ENCODE peak calls at places on chromosomes 6 and 20, in six cellular contexts. H is WTC11, G is nephron progenitor cell, Q is epithelial cell of esophagus, F is endothelial cell, Y is IMR-90. U is an unnamed sample.

GRCh38 chr20:44886276-44886671 is 769 bp downstream of the YWHAB start:
- DNase-seq in F (no peak), Q (no peak), G (no peak), H (no peak), Y (no peak), U (no peak)

GRCh38 chr20:50313223-50313820 is 122.7 kb downstream of the CEBPB start:
- DNase-seq in Y (peak), F (no peak), H (no peak), Q (peak), G (no peak), U (peak)

GRCh38 chr6:44289726-44290125 is 19.5 kb downstream of the TMEM151B start:
- DNase-seq in H (no peak), G (no peak), F (no peak), Q (no peak), Y (no peak), U (no peak)

GRCh38 chr6:132369526-132369925 is 31.7 kb downstream of the MOXD1 start:
- DNase-seq in G (no peak), H (no peak), Q (peak), Y (peak), F (no peak), U (peak)

GRCh38 chr6:53455678-53456077 is 89.2 kb downstream of the GCLC start:
- DNase-seq in F (no peak), Q (no peak), H (no peak), Y (no peak), G (no peak), U (no peak)

GRCh38 chr6:88855521-88856152 is 107.8 kb downstream of the RNGTT start:
- DNase-seq in Y (peak), F (no peak), H (no peak), Q (no peak), G (no peak), U (no peak)

GRCh38 chr20:58743076-58743566 is 50.5 kb downstream of the NPEPL1 start:
- DNase-seq in Q (no peak), Y (no peak), F (no peak), H (no peak), G (no peak), U (no peak)

GRCh38 chr6:87419266-87419665 is 11.5 kb downstream of the CFAP206 start:
- DNase-seq in Q (no peak), H (no peak), F (no peak), G (no peak), Y (no peak), U (no peak)

GRCh38 chr6:84762220-84762940 is 2.0 kb downstream of the TBX18 start:
- DNase-seq in Q (no peak), Y (no peak), G (peak), H (peak), F (peak), U (no peak)

GRCh38 chr6:3348821-3349220 is 90.1 kb downstream of the PSMG4 start:
- DNase-seq in H (no peak), Y (no peak), Q (no peak), G (no peak), F (no peak), U (no peak)

GRCh38 chr20:32505723-32506473 is 79.2 kb downstream of the NOL4L start:
- DNase-seq in Q (no peak), H (no peak), F (no peak), Y (no peak), G (no peak), U (no peak)

GRCh38 chr6:92110390-92110789 is 1309.0 kb downstream of the EPHA7 start:
- DNase-seq in F (no peak), G (no peak), H (no peak), Y (no peak), Q (no peak), U (no peak)

GRCh38 chr6:157652601-157653363 is 170.3 kb upstream of the SNX9 start:
- DNase-seq in Y (no peak), H (no peak), Q (no peak), F (no peak), G (no peak), U (no peak)

GRCh38 chr6:21115111-21115510 is 478.4 kb upstream of the SOX4 start:
- DNase-seq in Y (peak), G (no peak), Q (no peak), H (no peak), F (no peak), U (no peak)

GRCh38 chr6:138346302-138347195 is 31.2 kb upstream of the SMIM28 start:
- DNase-seq in Q (peak), Y (peak), H (no peak), F (no peak), G (no peak), U (no peak)

GRCh38 chr6:38508894-38509293 is 130.8 kb downstream of the BTBD9 start:
- DNase-seq in H (no peak), G (no peak), Y (peak), Q (peak), F (no peak), U (peak)

GRCh38 chr20:37474386-37474785 is 46.7 kb upstream of the NNAT start:
- DNase-seq in G (no peak), Y (no peak), Q (no peak), H (no peak), F (no peak), U (no peak)

GRCh38 chr6:100553243-100553642 is 88.5 kb upstream of the SIM1 start:
- DNase-seq in H (no peak), F (no peak), G (no peak), Y (no peak), Q (no peak), U (no peak)

GRCh38 chr6:153485072-153485471 is 354.0 kb upstream of the RGS17 start:
- DNase-seq in F (no peak), H (no peak), G (no peak), Y (no peak), Q (no peak), U (no peak)

GRCh38 chr20:53880108-53880641 is 190.2 kb downstream of the BCAS1 start:
- DNase-seq in F (no peak), G (no peak), H (no peak), Q (no peak), Y (no peak), U (no peak)

GRCh38 chr6:100719883-100720682 is 161.0 kb downstream of the ASCC3 start:
- DNase-seq in F (no peak), Y (peak), Q (peak), H (no peak), G (no peak), U (peak)

GRCh38 chr20:3080939-3081388 is 3.6 kb downstream of the AVP start:
- DNase-seq in Y (peak), Q (no peak), H (no peak), F (no peak), G (no peak), U (peak)

GRCh38 chr6:150366118-150366778 is 2.6 kb upstream of the IYD start:
- DNase-seq in G (no peak), F (no peak), Q (no peak), Y (no peak), H (no peak), U (no peak)

GRCh38 chr20:14790771-14791517 is 453.5 kb upstream of the FLRT3 start:
- DNase-seq in Q (no peak), Y (no peak), F (no peak), H (no peak), G (no peak), U (no peak)

GRCh38 chr6:83815631-83816030 is 37.5 kb upstream of the RIPPLY2 start:
- DNase-seq in F (no peak), H (no peak), Q (peak), Y (no peak), G (no peak), U (peak)

GRCh38 chr6:166476634-166477215 is 94.0 kb upstream of the MPC1 start:
- DNase-seq in H (no peak), G (no peak), F (no peak), Q (no peak), Y (no peak), U (no peak)

GRCh38 chr6:169854813-169855212 is 103.4 kb downstream of the ERMARD start:
- DNase-seq in G (no peak), Q (no peak), F (no peak), Y (no peak), H (no peak), U (no peak)

GRCh38 chr6:167093922-167094432 is 28.9 kb upstream of the CCR6 start:
- DNase-seq in G (no peak), F (no peak), H (no peak), Y (no peak), Q (no peak), U (no peak)

GRCh38 chr6:40852667-40853383 is 186.2 kb downstream of the UNC5CL start:
- DNase-seq in Y (no peak), F (peak), H (peak), Q (peak), G (peak), U (peak)

GRCh38 chr6:3921663-3922062 is 72.5 kb downstream of the FAM50B start:
- DNase-seq in F (no peak), G (no peak), H (no peak), Q (no peak), Y (no peak), U (no peak)

GRCh38 chr6:3697609-3698008 is 53.9 kb downstream of the PXDC1 start:
- DNase-seq in F (no peak), Q (peak), H (no peak), G (no peak), Y (peak), U (peak)

GRCh38 chr6:3750324-3751018 is 1.0 kb downstream of the PXDC1 start:
- DNase-seq in Q (peak), F (peak), H (peak), Y (peak), G (peak), U (peak)

GRCh38 chr6:89471287-89471867 is 38.4 kb downstream of the ANKRD6 start:
- DNase-seq in F (peak), Q (no peak), G (no peak), Y (no peak), H (no peak), U (no peak)

GRCh38 chr6:135161996-135162395 is 19.1 kb upstream of the MYB start:
- DNase-seq in Y (no peak), Q (no peak), G (no peak), H (no peak), F (no peak), U (no peak)

GRCh38 chr20:46243707-46244628 is 64.3 kb downstream of the CDH22 start:
- DNase-seq in G (no peak), Y (peak), F (no peak), Q (peak), H (no peak), U (no peak)

DNA sequence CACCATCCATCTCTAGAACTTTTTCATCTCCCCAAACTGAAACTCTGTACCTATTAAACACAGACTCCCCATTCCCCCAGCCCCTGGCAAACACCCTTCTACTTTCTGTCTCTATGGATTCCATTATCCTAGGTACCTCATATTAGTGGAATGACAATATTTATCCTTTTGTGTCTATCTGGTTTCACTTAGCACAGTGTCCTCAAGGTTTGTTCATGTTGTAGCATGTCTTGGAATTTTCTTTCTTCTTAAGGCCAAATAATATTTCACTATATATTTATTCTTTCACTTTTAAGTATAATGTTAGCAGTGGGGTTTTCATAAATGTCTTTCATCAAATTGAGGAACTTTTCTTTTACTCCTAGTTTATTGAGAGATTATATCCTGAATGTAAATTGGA is 56.8 kb upstream of the DSP start:
- DNase-seq in G (no peak), F (no peak), Y (no peak), H (no peak), Q (peak), U (peak)
- TF ChIP-seq CTCF in G (no peak), F (no peak), Y (no peak), H (no peak), Q (no peak), U (no peak)

GRCh38 chr20:6184086-6184485 is 61.3 kb upstream of the FERMT1 start:
- DNase-seq in H (peak), Y (no peak), F (no peak), Q (no peak), G (no peak), U (no peak)
- TF ChIP-seq CTCF in H (peak), Y (no peak), F (no peak), Q (peak), G (no peak), U (no peak)

DNA sequence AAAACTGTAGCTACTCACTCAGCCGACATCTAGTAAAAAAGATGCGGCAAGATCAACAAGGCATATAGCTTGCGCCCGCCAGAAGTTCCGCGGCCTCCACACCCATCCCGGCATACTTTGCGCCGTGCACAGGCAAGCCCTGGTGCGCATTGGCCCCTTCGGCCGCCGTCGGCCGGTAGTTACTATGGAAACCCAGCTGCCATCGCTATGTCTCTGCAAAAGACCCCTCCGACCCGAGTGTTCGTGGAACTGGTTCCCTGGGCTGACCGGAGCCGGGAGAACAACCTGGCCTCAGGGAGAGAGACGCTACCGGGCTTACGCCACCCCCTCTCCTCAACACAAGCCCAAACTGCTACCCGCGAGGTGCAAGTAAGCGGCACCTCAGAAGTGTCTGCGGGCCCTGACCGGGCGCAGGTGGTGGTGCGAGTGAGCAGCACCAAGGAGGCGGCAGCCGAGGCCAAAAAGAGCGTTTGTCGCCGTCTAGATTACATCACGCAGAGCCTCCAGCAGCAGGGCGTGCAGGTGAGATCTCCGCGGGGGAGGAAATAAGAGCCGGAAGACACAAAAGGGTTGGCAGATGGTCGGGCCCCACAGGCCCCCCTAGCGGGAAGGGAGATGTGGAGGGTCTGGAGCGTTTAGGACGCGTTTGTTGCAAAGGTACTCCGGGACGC is at the start of gene IRAK1BP1:
- DNase-seq in H (peak), Q (peak), Y (peak), G (peak), F (peak), U (peak)
- TF ChIP-seq CTCF in H (no peak), Q (peak), Y (no peak), G (peak), F (no peak), U (no peak)

GRCh38 chr6:10495014-10495413 is 26.1 kb upstream of the GCNT2 start:
- DNase-seq in F (no peak), Q (no peak), Y (no peak), G (no peak), H (no peak), U (no peak)
- TF ChIP-seq CTCF in F (no peak), Q (no peak), Y (no peak), G (no peak), H (no peak), U (no peak)

DNA sequence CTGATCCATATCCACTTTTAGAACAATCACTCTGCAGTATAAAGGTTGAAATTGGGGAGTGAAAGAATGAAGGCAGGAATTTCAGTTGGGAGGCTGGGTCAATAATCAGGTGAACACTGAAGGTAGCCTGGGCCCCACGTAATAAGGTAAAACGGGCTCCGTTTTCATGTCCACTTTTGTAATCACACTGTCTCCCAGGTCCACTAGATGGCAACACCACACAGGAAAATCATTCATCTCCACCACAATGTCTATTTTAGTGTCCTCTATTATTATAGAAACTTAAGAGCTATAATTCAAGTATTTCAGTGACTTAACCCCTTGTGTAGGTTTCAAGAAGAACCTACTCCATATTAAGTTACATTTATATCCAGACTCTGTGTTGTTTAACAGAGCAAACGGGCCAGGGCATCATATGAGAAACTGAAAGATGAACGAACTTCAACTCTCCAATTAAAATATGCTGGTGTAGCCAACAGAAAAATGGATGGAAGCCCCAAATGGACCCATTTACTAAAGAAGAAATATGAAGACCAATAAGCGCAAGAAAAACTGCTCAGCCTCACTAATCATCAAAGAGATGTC is 45.9 kb upstream of the MC3R start:
- DNase-seq in Y (no peak), G (no peak), F (no peak), H (no peak), Q (peak), U (peak)
- TF ChIP-seq CTCF in Y (peak), G (no peak), F (no peak), H (no peak), Q (peak), U (peak)

U was measured in MCF 10A.